ENCODE peak calls at places on chromosome 6, in nine cellular contexts. V is DND-41; O is activated CD8-positive, alpha-beta T cell treated with anti-CD3 and anti-CD28 coated beads for 36 hours; M is ovary; B is SK-N-SH; T is bronchial epithelial cell; J is colonic mucosa; Q is neural progenitor cell; F is prostate gland. X is an unnamed sample.

GRCh38 chr6:129276986-129277385 is 394.0 kb downstream of the LAMA2 start:
- DNase-seq in B (no peak), M (no peak), J (no peak), O (no peak), T (no peak), V (no peak), Q (no peak), F (no peak), X (no peak)

GRCh38 chr6:79869600-79870084 is 77.7 kb downstream of the ELOVL4 start:
- DNase-seq in F (peak), B (peak), O (peak), M (peak), T (peak), Q (peak), V (peak), J (peak), X (peak)

GRCh38 chr6:144936764-144937163 is 651.6 kb downstream of the UTRN start:
- DNase-seq in J (no peak), V (no peak), M (no peak), B (no peak), Q (no peak), O (no peak), F (no peak), T (no peak), X (no peak)

GRCh38 chr6:35215665-35216411 is 2.1 kb downstream of the SCUBE3 start:
- DNase-seq in O (no peak), V (no peak), F (no peak), M (no peak), Q (no peak), J (no peak), T (no peak), B (no peak), X (no peak)

GRCh38 chr6:118215269-118215668 is 308.2 kb downstream of the SLC35F1 start:
- DNase-seq in O (no peak), J (no peak), M (no peak), F (no peak), Q (no peak), B (no peak), V (no peak), T (no peak), X (no peak)

GRCh38 chr6:11418290-11418905 is 119.2 kb upstream of the TMEM170B start:
- DNase-seq in B (no peak), M (no peak), T (no peak), Q (no peak), J (no peak), F (no peak), V (no peak), O (no peak), X (no peak)

GRCh38 chr6:36752187-36752885 is 54.7 kb downstream of the RAB44 start:
- DNase-seq in J (peak), Q (no peak), M (no peak), T (peak), B (no peak), V (no peak), O (peak), F (no peak), X (no peak)

GRCh38 chr6:26235240-26235730 is 129.7 kb upstream of the BTN3A2 start:
- DNase-seq in J (no peak), M (no peak), Q (no peak), B (no peak), O (no peak), F (no peak), T (no peak), V (no peak), X (no peak)

GRCh38 chr6:7424967-7425807 is 35.6 kb downstream of the RIOK1 start:
- DNase-seq in B (peak), J (no peak), T (peak), V (no peak), O (no peak), F (peak), Q (no peak), M (no peak), X (no peak)

GRCh38 chr6:75377386-75377785 is 92.8 kb upstream of the TMEM30A start:
- DNase-seq in J (no peak), M (no peak), V (no peak), B (no peak), T (no peak), O (no peak), Q (peak), F (no peak), X (no peak)

GRCh38 chr6:130749402-130749801 is 77.8 kb upstream of the SMLR1 start:
- DNase-seq in V (peak), Q (peak), M (no peak), B (no peak), J (no peak), O (no peak), T (no peak), F (no peak), X (no peak)

GRCh38 chr6:17907467-17908229 is 79.8 kb downstream of the KIF13A start:
- DNase-seq in B (no peak), T (peak), V (no peak), O (peak), Q (no peak), J (peak), M (peak), F (peak), X (no peak)

GRCh38 chr6:116564296-116564695 is 7.0 kb upstream of the RWDD1 start:
- DNase-seq in V (no peak), O (no peak), M (no peak), T (no peak), Q (no peak), F (no peak), B (no peak), J (no peak), X (no peak)

GRCh38 chr6:62150048-62150663 is 135.9 kb downstream of the KHDRBS2 start:
- DNase-seq in J (peak), F (no peak), B (peak), T (peak), M (no peak), O (peak), V (peak), Q (peak), X (peak)

GRCh38 chr6:37700266-37700973 is 2.7 kb upstream of the MDGA1 start:
- DNase-seq in M (no peak), B (no peak), O (no peak), V (no peak), F (no peak), T (no peak), J (no peak), Q (no peak), X (no peak)

GRCh38 chr6:15549371-15549770 is 113.5 kb downstream of the DTNBP1 start:
- DNase-seq in F (no peak), Q (no peak), V (no peak), M (no peak), O (no peak), T (no peak), J (no peak), B (no peak), X (no peak)

GRCh38 chr6:13810688-13811446 is 3.5 kb downstream of the MCUR1 start:
- DNase-seq in O (no peak), M (no peak), F (no peak), Q (no peak), V (no peak), J (no peak), B (peak), T (no peak), X (no peak)

DNA sequence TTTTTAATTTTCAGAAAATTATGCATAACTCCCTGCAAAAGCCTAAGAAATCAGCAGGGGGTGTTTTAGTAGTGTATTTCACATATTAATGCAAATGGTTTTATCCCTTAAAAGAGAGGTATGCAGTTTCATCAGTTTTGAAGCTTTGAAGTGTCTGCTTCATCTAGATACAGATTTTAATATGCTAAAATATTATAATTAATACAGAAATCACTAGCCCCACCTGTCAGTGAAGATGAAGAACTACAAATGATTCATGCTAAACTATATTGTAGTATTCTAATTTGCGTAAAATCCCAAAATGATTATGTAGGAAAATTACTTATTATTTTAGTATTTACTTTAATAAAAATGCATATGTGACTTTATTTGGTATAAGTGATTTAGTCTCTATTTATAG is 2.9 kb upstream of the TFB1M start:
- DNase-seq in M (no peak), J (no peak), F (no peak), T (no peak), B (no peak), Q (no peak), V (no peak), O (no peak), X (no peak)
- TF ChIP-seq CTCF in M (no peak), J (no peak), F (no peak), T (no peak), B (peak), Q (peak), V (peak), O (peak), X (peak)

GRCh38 chr6:39865011-39865888 is 69.0 kb downstream of the MOCS1 start:
- DNase-seq in O (peak), J (peak), Q (peak), V (peak), B (peak), T (peak), F (peak), M (peak), X (peak)

GRCh38 chr6:39873439-39873838 is 60.8 kb downstream of the MOCS1 start:
- DNase-seq in F (no peak), O (no peak), T (no peak), J (no peak), V (no peak), Q (no peak), M (no peak), B (no peak), X (no peak)

GRCh38 chr6:39861663-39862062 is 69.5 kb downstream of the DAAM2 start:
- DNase-seq in V (no peak), O (no peak), Q (no peak), B (no peak), J (no peak), M (no peak), T (no peak), F (no peak), X (no peak)

GRCh38 chr6:39870950-39871349 is 63.3 kb downstream of the MOCS1 start:
- DNase-seq in T (no peak), Q (no peak), O (peak), B (no peak), M (no peak), J (no peak), V (peak), F (no peak), X (no peak)

GRCh38 chr6:39867592-39867991 is 66.7 kb downstream of the MOCS1 start:
- DNase-seq in J (no peak), T (no peak), O (no peak), M (no peak), Q (no peak), F (no peak), V (no peak), B (no peak), X (no peak)
- TF ChIP-seq CTCF in J (no peak), T (peak), O (no peak), M (no peak), Q (no peak), F (no peak), V (peak), B (no peak), X (no peak)

DNA sequence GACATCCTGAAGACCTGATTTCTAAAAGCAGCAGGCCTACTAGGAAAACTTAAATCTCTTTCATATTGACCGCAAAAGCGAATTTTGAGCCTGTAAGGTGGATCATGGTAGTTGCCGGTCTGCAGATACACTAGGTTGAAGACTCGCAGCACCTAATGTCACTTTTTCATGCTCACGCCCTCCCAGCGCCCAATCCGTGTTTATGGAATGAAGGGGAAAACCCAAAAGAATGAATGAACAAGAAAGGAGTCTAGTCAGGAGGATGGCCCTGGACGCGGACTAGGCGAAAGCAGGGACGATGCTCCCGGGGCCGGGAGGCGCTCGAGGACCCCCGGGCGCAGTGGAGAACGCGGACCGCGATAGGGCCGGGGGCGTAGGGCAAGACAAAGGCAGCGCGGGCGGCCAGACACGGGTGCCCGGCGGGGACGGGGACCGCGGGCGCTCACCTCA is 826 bp downstream of the GCLC start:
- DNase-seq in F (peak), Q (no peak), V (no peak), O (no peak), T (no peak), B (no peak), M (no peak), J (peak), X (no peak)
- TF ChIP-seq CTCF in F (no peak), Q (no peak), V (no peak), O (no peak), T (no peak), B (no peak), M (no peak), J (no peak), X (no peak)

DNA sequence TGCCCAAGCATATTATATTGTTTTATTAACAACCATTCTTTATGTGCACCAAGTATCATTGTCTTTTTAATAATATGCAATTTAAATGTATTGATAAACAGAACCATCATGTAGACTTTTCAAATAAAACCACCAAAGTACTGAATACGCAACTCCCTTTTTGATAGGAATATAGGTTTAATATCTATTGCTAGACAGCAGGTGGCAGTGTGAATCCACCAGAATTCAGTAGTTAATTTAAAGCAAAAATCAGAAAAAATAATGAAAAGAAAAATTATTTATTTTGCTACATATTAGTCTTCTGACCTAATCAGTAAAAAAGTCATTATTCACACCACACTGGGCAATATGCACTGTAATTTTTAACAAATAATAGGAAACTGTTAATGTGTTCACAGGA is 143.7 kb downstream of the KLHL32 start:
- DNase-seq in O (peak), J (no peak), M (no peak), B (peak), V (no peak), T (peak), Q (peak), F (no peak), X (peak)
- TF ChIP-seq CTCF in O (peak), J (peak), M (no peak), B (peak), V (peak), T (no peak), Q (peak), F (no peak), X (peak)